ENCODE peak calls at places on chromosomes 3 and 15, in seven cellular contexts. One of them, this sample, is unnamed.

GRCh38 chr3:11424277-11424676 is 152.1 kb downstream of the ATG7 start:
- DNase-seq in activated naive CD8-positive, alpha-beta T cell treated with anti-CD3 and anti-CD28 coated beads for 36 hours: no peak
- DNase-seq in lower lobe of right lung: no peak
- DNase-seq in effector CD4-positive, alpha-beta T cell: no peak
- DNase-seq in GM19239: no peak
- DNase-seq in ovary: no peak
- DNase-seq in AG04450: no peak
- DNase-seq in this sample: no peak

GRCh38 chr3:131692356-131692755 is 189.6 kb upstream of the MRPL3 start:
- DNase-seq in effector CD4-positive, alpha-beta T cell: no peak
- DNase-seq in GM19239: no peak
- DNase-seq in ovary: no peak
- DNase-seq in lower lobe of right lung: no peak
- DNase-seq in AG04450: no peak
- DNase-seq in activated naive CD8-positive, alpha-beta T cell treated with anti-CD3 and anti-CD28 coated beads for 36 hours: no peak
- DNase-seq in this sample: no peak

GRCh38 chr15:28895146-28895545 is 9.4 kb downstream of the APBA2 start:
- DNase-seq in ovary: no peak
- DNase-seq in effector CD4-positive, alpha-beta T cell: no peak
- DNase-seq in lower lobe of right lung: no peak
- DNase-seq in activated naive CD8-positive, alpha-beta T cell treated with anti-CD3 and anti-CD28 coated beads for 36 hours: no peak
- DNase-seq in AG04450: no peak
- DNase-seq in GM19239: no peak
- DNase-seq in this sample: no peak

GRCh38 chr15:88805031-88805780 is 2.0 kb downstream of the ACAN start:
- DNase-seq in effector CD4-positive, alpha-beta T cell: no peak
- DNase-seq in AG04450: no peak
- DNase-seq in lower lobe of right lung: no peak
- DNase-seq in ovary: no peak
- DNase-seq in GM19239: no peak
- DNase-seq in activated naive CD8-positive, alpha-beta T cell treated with anti-CD3 and anti-CD28 coated beads for 36 hours: no peak
- DNase-seq in this sample: no peak

GRCh38 chr3:120678331-120678845 is 3.7 kb downstream of the HGD start:
- DNase-seq in ovary: peak; percentile 60
- DNase-seq in effector CD4-positive, alpha-beta T cell: no peak
- DNase-seq in lower lobe of right lung: no peak
- DNase-seq in AG04450: peak; percentile 45
- DNase-seq in GM19239: peak; percentile 40
- DNase-seq in activated naive CD8-positive, alpha-beta T cell treated with anti-CD3 and anti-CD28 coated beads for 36 hours: no peak
- DNase-seq in this sample: no peak

GRCh38 chr3:183339461-183340086 is 86.5 kb downstream of the B3GNT5 start:
- DNase-seq in GM19239: no peak
- DNase-seq in lower lobe of right lung: no peak
- DNase-seq in activated naive CD8-positive, alpha-beta T cell treated with anti-CD3 and anti-CD28 coated beads for 36 hours: no peak
- DNase-seq in effector CD4-positive, alpha-beta T cell: no peak
- DNase-seq in ovary: no peak
- DNase-seq in AG04450: no peak
- DNase-seq in this sample: no peak

GRCh38 chr3:64295594-64295993 is 70.3 kb upstream of the PRICKLE2 start:
- DNase-seq in activated naive CD8-positive, alpha-beta T cell treated with anti-CD3 and anti-CD28 coated beads for 36 hours: no peak
- DNase-seq in effector CD4-positive, alpha-beta T cell: no peak
- DNase-seq in lower lobe of right lung: no peak
- DNase-seq in GM19239: no peak
- DNase-seq in AG04450: peak; percentile 75
- DNase-seq in ovary: no peak
- DNase-seq in this sample: peak; percentile 15

GRCh38 chr15:81296218-81296617 is 27.7 kb downstream of the STARD5 start:
- DNase-seq in activated naive CD8-positive, alpha-beta T cell treated with anti-CD3 and anti-CD28 coated beads for 36 hours: no peak
- DNase-seq in ovary: no peak
- DNase-seq in GM19239: no peak
- DNase-seq in effector CD4-positive, alpha-beta T cell: no peak
- DNase-seq in AG04450: no peak
- DNase-seq in lower lobe of right lung: no peak
- DNase-seq in this sample: no peak

GRCh38 chr3:178850452-178851166 is 221.0 kb downstream of the ZMAT3 start:
- DNase-seq in effector CD4-positive, alpha-beta T cell: no peak
- DNase-seq in activated naive CD8-positive, alpha-beta T cell treated with anti-CD3 and anti-CD28 coated beads for 36 hours: no peak
- DNase-seq in ovary: no peak
- DNase-seq in AG04450: no peak
- DNase-seq in lower lobe of right lung: no peak
- DNase-seq in GM19239: no peak
- DNase-seq in this sample: no peak

GRCh38 chr15:70559223-70559823 is 204.0 kb downstream of the UACA start:
- DNase-seq in activated naive CD8-positive, alpha-beta T cell treated with anti-CD3 and anti-CD28 coated beads for 36 hours: peak; percentile 67
- DNase-seq in lower lobe of right lung: no peak
- DNase-seq in GM19239: no peak
- DNase-seq in ovary: no peak
- DNase-seq in effector CD4-positive, alpha-beta T cell: peak; percentile 41
- DNase-seq in AG04450: no peak
- DNase-seq in this sample: peak; percentile 69

GRCh38 chr3:141894524-141895176 is 18.2 kb downstream of the ATP1B3 start:
- DNase-seq in effector CD4-positive, alpha-beta T cell: no peak
- DNase-seq in AG04450: peak; percentile 63
- DNase-seq in GM19239: no peak
- DNase-seq in ovary: no peak
- DNase-seq in lower lobe of right lung: no peak
- DNase-seq in activated naive CD8-positive, alpha-beta T cell treated with anti-CD3 and anti-CD28 coated beads for 36 hours: no peak
- DNase-seq in this sample: no peak

GRCh38 chr3:129164500-129164899 is 3.6 kb upstream of the ISY1 start:
- DNase-seq in GM19239: no peak
- DNase-seq in AG04450: no peak
- DNase-seq in effector CD4-positive, alpha-beta T cell: no peak
- DNase-seq in lower lobe of right lung: no peak
- DNase-seq in ovary: no peak
- DNase-seq in activated naive CD8-positive, alpha-beta T cell treated with anti-CD3 and anti-CD28 coated beads for 36 hours: no peak
- DNase-seq in this sample: no peak

GRCh38 chr3:126110431-126111125 is 26.7 kb upstream of the SLC41A3 start:
- DNase-seq in GM19239: no peak
- DNase-seq in ovary: no peak
- DNase-seq in effector CD4-positive, alpha-beta T cell: no peak
- DNase-seq in AG04450: no peak
- DNase-seq in activated naive CD8-positive, alpha-beta T cell treated with anti-CD3 and anti-CD28 coated beads for 36 hours: no peak
- DNase-seq in lower lobe of right lung: no peak
- DNase-seq in this sample: no peak

GRCh38 chr3:13474776-13475303 is 5.3 kb upstream of the HDAC11 start:
- DNase-seq in activated naive CD8-positive, alpha-beta T cell treated with anti-CD3 and anti-CD28 coated beads for 36 hours: no peak
- DNase-seq in lower lobe of right lung: no peak
- DNase-seq in ovary: no peak
- DNase-seq in GM19239: no peak
- DNase-seq in effector CD4-positive, alpha-beta T cell: no peak
- DNase-seq in AG04450: no peak
- DNase-seq in this sample: no peak

GRCh38 chr3:130508970-130509369 is 8.0 kb upstream of the COL6A6 start:
- DNase-seq in AG04450: no peak
- DNase-seq in GM19239: no peak
- DNase-seq in lower lobe of right lung: no peak
- DNase-seq in effector CD4-positive, alpha-beta T cell: no peak
- DNase-seq in activated naive CD8-positive, alpha-beta T cell treated with anti-CD3 and anti-CD28 coated beads for 36 hours: no peak
- DNase-seq in ovary: peak; percentile 54
- DNase-seq in this sample: no peak

GRCh38 chr3:3739345-3740060 is 59.7 kb upstream of the LRRN1 start:
- DNase-seq in activated naive CD8-positive, alpha-beta T cell treated with anti-CD3 and anti-CD28 coated beads for 36 hours: no peak
- DNase-seq in effector CD4-positive, alpha-beta T cell: no peak
- DNase-seq in lower lobe of right lung: no peak
- DNase-seq in ovary: no peak
- DNase-seq in GM19239: no peak
- DNase-seq in AG04450: no peak
- DNase-seq in this sample: no peak

GRCh38 chr3:97793415-97794019 is 28.3 kb upstream of the CRYBG3 start:
- DNase-seq in activated naive CD8-positive, alpha-beta T cell treated with anti-CD3 and anti-CD28 coated beads for 36 hours: no peak
- DNase-seq in AG04450: peak; percentile 20
- DNase-seq in ovary: no peak
- DNase-seq in GM19239: peak; percentile 9
- DNase-seq in effector CD4-positive, alpha-beta T cell: peak; percentile 15
- DNase-seq in lower lobe of right lung: no peak
- DNase-seq in this sample: no peak

GRCh38 chr15:76330281-76330680 is 6.3 kb upstream of the ISL2 start:
- DNase-seq in AG04450: no peak
- DNase-seq in lower lobe of right lung: no peak
- DNase-seq in GM19239: no peak
- DNase-seq in effector CD4-positive, alpha-beta T cell: no peak
- DNase-seq in activated naive CD8-positive, alpha-beta T cell treated with anti-CD3 and anti-CD28 coated beads for 36 hours: no peak
- DNase-seq in ovary: peak; percentile 39
- DNase-seq in this sample: peak; percentile 80

GRCh38 chr3:139827833-139828232 is 107.2 kb upstream of the CLSTN2 start:
- DNase-seq in effector CD4-positive, alpha-beta T cell: no peak
- DNase-seq in ovary: no peak
- DNase-seq in lower lobe of right lung: no peak
- DNase-seq in GM19239: no peak
- DNase-seq in AG04450: no peak
- DNase-seq in activated naive CD8-positive, alpha-beta T cell treated with anti-CD3 and anti-CD28 coated beads for 36 hours: no peak
- DNase-seq in this sample: no peak

GRCh38 chr3:140629351-140630137 is 48.3 kb upstream of the TRIM42 start:
- DNase-seq in activated naive CD8-positive, alpha-beta T cell treated with anti-CD3 and anti-CD28 coated beads for 36 hours: no peak
- DNase-seq in AG04450: no peak
- DNase-seq in lower lobe of right lung: no peak
- DNase-seq in GM19239: no peak
- DNase-seq in ovary: no peak
- DNase-seq in effector CD4-positive, alpha-beta T cell: no peak
- DNase-seq in this sample: no peak

GRCh38 chr15:89814112-89814742 is 425 bp downstream of the ANPEP start:
- DNase-seq in AG04450: no peak
- DNase-seq in effector CD4-positive, alpha-beta T cell: no peak
- DNase-seq in GM19239: no peak
- DNase-seq in activated naive CD8-positive, alpha-beta T cell treated with anti-CD3 and anti-CD28 coated beads for 36 hours: no peak
- DNase-seq in ovary: no peak
- DNase-seq in lower lobe of right lung: peak; percentile 67
- DNase-seq in this sample: no peak

GRCh38 chr3:84836961-84837360 is 121.8 kb upstream of the CADM2 start:
- DNase-seq in GM19239: no peak
- DNase-seq in lower lobe of right lung: peak; percentile 78
- DNase-seq in activated naive CD8-positive, alpha-beta T cell treated with anti-CD3 and anti-CD28 coated beads for 36 hours: no peak
- DNase-seq in AG04450: no peak
- DNase-seq in effector CD4-positive, alpha-beta T cell: no peak
- DNase-seq in ovary: no peak
- DNase-seq in this sample: no peak

GRCh38 chr3:175655366-175655765 is 796.2 kb downstream of the NAALADL2 start:
- DNase-seq in AG04450: no peak
- DNase-seq in lower lobe of right lung: no peak
- DNase-seq in activated naive CD8-positive, alpha-beta T cell treated with anti-CD3 and anti-CD28 coated beads for 36 hours: no peak
- DNase-seq in effector CD4-positive, alpha-beta T cell: no peak
- DNase-seq in GM19239: no peak
- DNase-seq in ovary: no peak
- DNase-seq in this sample: no peak

GRCh38 chr3:128720891-128721290 is 5.1 kb upstream of the RAB7A start:
- DNase-seq in AG04450: no peak
- DNase-seq in GM19239: no peak
- DNase-seq in activated naive CD8-positive, alpha-beta T cell treated with anti-CD3 and anti-CD28 coated beads for 36 hours: no peak
- DNase-seq in ovary: no peak
- DNase-seq in effector CD4-positive, alpha-beta T cell: no peak
- DNase-seq in lower lobe of right lung: no peak
- DNase-seq in this sample: no peak

GRCh38 chr3:139295040-139295439 is 48.8 kb upstream of the MRPS22 start:
- DNase-seq in lower lobe of right lung: no peak
- DNase-seq in effector CD4-positive, alpha-beta T cell: no peak
- DNase-seq in activated naive CD8-positive, alpha-beta T cell treated with anti-CD3 and anti-CD28 coated beads for 36 hours: no peak
- DNase-seq in GM19239: no peak
- DNase-seq in ovary: no peak
- DNase-seq in AG04450: no peak
- DNase-seq in this sample: no peak

GRCh38 chr15:51237816-51238215 is 100.6 kb downstream of the CYP19A1 start:
- DNase-seq in activated naive CD8-positive, alpha-beta T cell treated with anti-CD3 and anti-CD28 coated beads for 36 hours: no peak
- DNase-seq in effector CD4-positive, alpha-beta T cell: no peak
- DNase-seq in ovary: no peak
- DNase-seq in AG04450: no peak
- DNase-seq in GM19239: no peak
- DNase-seq in lower lobe of right lung: no peak
- DNase-seq in this sample: no peak

GRCh38 chr15:42691308-42691707 is 45.6 kb downstream of the CDAN1 start:
- DNase-seq in ovary: no peak
- DNase-seq in effector CD4-positive, alpha-beta T cell: no peak
- DNase-seq in GM19239: no peak
- DNase-seq in lower lobe of right lung: no peak
- DNase-seq in activated naive CD8-positive, alpha-beta T cell treated with anti-CD3 and anti-CD28 coated beads for 36 hours: peak; percentile 21
- DNase-seq in AG04450: no peak
- DNase-seq in this sample: no peak

GRCh38 chr3:16372362-16373269 is 107.6 kb downstream of the OXNAD1 start:
- DNase-seq in activated naive CD8-positive, alpha-beta T cell treated with anti-CD3 and anti-CD28 coated beads for 36 hours: no peak
- DNase-seq in ovary: no peak
- DNase-seq in AG04450: no peak
- DNase-seq in lower lobe of right lung: no peak
- DNase-seq in GM19239: no peak
- DNase-seq in effector CD4-positive, alpha-beta T cell: no peak
- DNase-seq in this sample: no peak

GRCh38 chr3:71393093-71393492 is 190.4 kb downstream of the FOXP1 start:
- DNase-seq in activated naive CD8-positive, alpha-beta T cell treated with anti-CD3 and anti-CD28 coated beads for 36 hours: no peak
- DNase-seq in effector CD4-positive, alpha-beta T cell: no peak
- DNase-seq in GM19239: no peak
- DNase-seq in ovary: no peak
- DNase-seq in AG04450: no peak
- DNase-seq in lower lobe of right lung: no peak
- DNase-seq in this sample: no peak

GRCh38 chr3:11434697-11435096 is 162.5 kb downstream of the ATG7 start:
- DNase-seq in ovary: no peak
- DNase-seq in GM19239: no peak
- DNase-seq in activated naive CD8-positive, alpha-beta T cell treated with anti-CD3 and anti-CD28 coated beads for 36 hours: no peak
- DNase-seq in effector CD4-positive, alpha-beta T cell: no peak
- DNase-seq in lower lobe of right lung: no peak
- DNase-seq in AG04450: no peak
- DNase-seq in this sample: no peak

GRCh38 chr15:32651229-32651837 is 9.8 kb downstream of the SCG5 start:
- DNase-seq in lower lobe of right lung: peak; percentile 53
- DNase-seq in activated naive CD8-positive, alpha-beta T cell treated with anti-CD3 and anti-CD28 coated beads for 36 hours: peak; percentile 36
- DNase-seq in effector CD4-positive, alpha-beta T cell: peak; percentile 19
- DNase-seq in ovary: no peak
- DNase-seq in GM19239: peak; percentile 53
- DNase-seq in AG04450: peak; percentile 38
- DNase-seq in this sample: no peak

GRCh38 chr3:163056874-163057497 is 1560.4 kb downstream of the OTOL1 start:
- DNase-seq in GM19239: peak; percentile 7
- DNase-seq in effector CD4-positive, alpha-beta T cell: no peak
- DNase-seq in lower lobe of right lung: no peak
- DNase-seq in ovary: no peak
- DNase-seq in AG04450: peak; percentile 2
- DNase-seq in activated naive CD8-positive, alpha-beta T cell treated with anti-CD3 and anti-CD28 coated beads for 36 hours: peak; percentile 10
- DNase-seq in this sample: no peak

GRCh38 chr15:91499774-91500383 is 353.6 kb upstream of the SLCO3A1 start:
- DNase-seq in effector CD4-positive, alpha-beta T cell: no peak
- DNase-seq in AG04450: no peak
- DNase-seq in ovary: no peak
- DNase-seq in activated naive CD8-positive, alpha-beta T cell treated with anti-CD3 and anti-CD28 coated beads for 36 hours: no peak
- DNase-seq in GM19239: no peak
- DNase-seq in lower lobe of right lung: no peak
- DNase-seq in this sample: no peak

GRCh38 chr3:119293105-119293683 is 989 bp upstream of the ARHGAP31 start:
- DNase-seq in activated naive CD8-positive, alpha-beta T cell treated with anti-CD3 and anti-CD28 coated beads for 36 hours: no peak
- DNase-seq in ovary: no peak
- DNase-seq in effector CD4-positive, alpha-beta T cell: no peak
- DNase-seq in AG04450: no peak
- DNase-seq in lower lobe of right lung: no peak
- DNase-seq in GM19239: no peak
- DNase-seq in this sample: no peak

GRCh38 chr3:39515681-39516441 is 48.4 kb downstream of the MOBP start:
- DNase-seq in lower lobe of right lung: no peak
- DNase-seq in ovary: no peak
- DNase-seq in effector CD4-positive, alpha-beta T cell: no peak
- DNase-seq in GM19239: no peak
- DNase-seq in activated naive CD8-positive, alpha-beta T cell treated with anti-CD3 and anti-CD28 coated beads for 36 hours: no peak
- DNase-seq in AG04450: no peak
- DNase-seq in this sample: no peak

GRCh38 chr15:57403007-57403406 is 26.7 kb downstream of the CGNL1 start:
- DNase-seq in ovary: no peak
- DNase-seq in AG04450: no peak
- DNase-seq in effector CD4-positive, alpha-beta T cell: no peak
- DNase-seq in lower lobe of right lung: no peak
- DNase-seq in GM19239: no peak
- DNase-seq in activated naive CD8-positive, alpha-beta T cell treated with anti-CD3 and anti-CD28 coated beads for 36 hours: no peak
- DNase-seq in this sample: no peak

GRCh38 chr3:8625991-8626390 is 18.6 kb downstream of the SSUH2 start:
- DNase-seq in GM19239: no peak
- DNase-seq in effector CD4-positive, alpha-beta T cell: no peak
- DNase-seq in AG04450: no peak
- DNase-seq in ovary: no peak
- DNase-seq in activated naive CD8-positive, alpha-beta T cell treated with anti-CD3 and anti-CD28 coated beads for 36 hours: no peak
- DNase-seq in lower lobe of right lung: no peak
- DNase-seq in this sample: no peak

GRCh38 chr3:64019271-64019670 is 4.0 kb downstream of the PSMD6 start:
- DNase-seq in activated naive CD8-positive, alpha-beta T cell treated with anti-CD3 and anti-CD28 coated beads for 36 hours: no peak
- DNase-seq in lower lobe of right lung: no peak
- DNase-seq in effector CD4-positive, alpha-beta T cell: no peak
- DNase-seq in ovary: no peak
- DNase-seq in AG04450: no peak
- DNase-seq in GM19239: no peak
- DNase-seq in this sample: no peak

This sample was measured in ascending aorta.